ENCODE peak calls at places on chromosomes 4 and X, in seven cellular contexts. L is psoas muscle, A is mucosa of descending colon, G is Panc1, U is astrocyte, O is AG09309, X is lung. T is an unnamed sample.

GRCh38 chr4:185421366-185422124 is 4.2 kb downstream of the UFSP2 start:
- DNase-seq in L (no peak), A (no peak), G (no peak), U (peak; percentile 87), O (peak; percentile 39), X (no peak), T (peak; percentile 68)

GRCh38 chr4:1675136-1675801 is 8.8 kb downstream of the FAM53A start:
- DNase-seq in L (no peak), A (no peak), G (no peak), U (no peak), O (no peak), X (no peak), T (no peak)

GRCh38 chrX:56397636-56398035 is 165.5 kb downstream of the KLF8 start:
- DNase-seq in L (no peak), A (no peak), G (no peak), U (no peak), O (no peak), X (no peak), T (no peak)

GRCh38 chr4:94350095-94350494 is 7.5 kb upstream of the HPGDS start:
- DNase-seq in L (no peak), A (no peak), G (no peak), U (no peak), O (no peak), X (no peak), T (no peak)

GRCh38 chr4:73713650-73714049 is 26.7 kb upstream of the CXCL8 start:
- DNase-seq in L (no peak), A (no peak), G (no peak), U (no peak), O (no peak), X (no peak), T (no peak)

GRCh38 chr4:48761286-48761685 is 18.8 kb downstream of the FRYL start:
- DNase-seq in L (no peak), A (no peak), G (no peak), U (no peak), O (no peak), X (no peak), T (no peak)

GRCh38 chr4:159105063-159105414 is 2.2 kb downstream of the RAPGEF2 start:
- DNase-seq in L (no peak), A (no peak), G (no peak), U (peak; percentile 68), O (no peak), X (no peak), T (peak; percentile 54)

GRCh38 chrX:132426695-132427281 is 62.0 kb downstream of the MBNL3 start:
- DNase-seq in L (no peak), A (no peak), G (no peak), U (peak; percentile 43), O (peak; percentile 29), X (no peak), T (peak; percentile 74)

GRCh38 chrX:110964761-110965160 is 131.2 kb upstream of the PAK3 start:
- DNase-seq in L (no peak), A (no peak), G (no peak), U (no peak), O (no peak), X (no peak), T (no peak)

GRCh38 chr4:107858158-107858742 is 33.5 kb downstream of the SGMS2 start:
- DNase-seq in L (no peak), A (no peak), G (no peak), U (no peak), O (no peak), X (no peak), T (no peak)

GRCh38 chr4:182716207-182716606 is 201.0 kb downstream of the DCTD start:
- DNase-seq in L (no peak), A (no peak), G (no peak), U (no peak), O (no peak), X (no peak), T (no peak)

GRCh38 chr4:183348706-183349659 is 26.8 kb upstream of the CLDN24 start:
- DNase-seq in L (no peak), A (no peak), G (no peak), U (peak; percentile 95), O (peak; percentile 95), X (no peak), T (peak; percentile 81)

GRCh38 chr4:89489338-89489771 is 181.8 kb upstream of the GPRIN3 start:
- DNase-seq in L (peak; percentile 34), A (peak; percentile 5), G (no peak), U (no peak), O (no peak), X (no peak), T (peak; percentile 22)

GRCh38 chr4:151038452-151039157 is 23.5 kb upstream of the LRBA start:
- DNase-seq in L (no peak), A (no peak), G (no peak), U (no peak), O (no peak), X (no peak), T (no peak)

GRCh38 chrX:1581132-1581531 is 10.3 kb upstream of the AKAP17A start:
- DNase-seq in L (no peak), A (peak; percentile 83), G (peak; percentile 35), U (no peak), O (no peak), X (peak; percentile 64), T (peak; percentile 66)

GRCh38 chr4:98566491-98567008 is 91.9 kb downstream of the TSPAN5 start:
- DNase-seq in L (no peak), A (no peak), G (no peak), U (no peak), O (no peak), X (no peak), T (peak; percentile 55)

GRCh38 chr4:52866734-52867133 is 4.6 kb downstream of the RASL11B start:
- DNase-seq in L (no peak), A (no peak), G (no peak), U (no peak), O (no peak), X (no peak), T (no peak)

GRCh38 chr4:42643685-42644084 is 13.2 kb downstream of the ATP8A1 start:
- DNase-seq in L (no peak), A (no peak), G (no peak), U (no peak), O (no peak), X (no peak), T (no peak)

GRCh38 chr4:42649870-42650269 is 7.0 kb downstream of the ATP8A1 start:
- DNase-seq in L (no peak), A (no peak), G (no peak), U (no peak), O (no peak), X (no peak), T (no peak)

GRCh38 chr4:42646013-42646784 is 10.7 kb downstream of the ATP8A1 start:
- DNase-seq in L (no peak), A (no peak), G (no peak), U (no peak), O (no peak), X (no peak), T (no peak)

GRCh38 chr4:42644897-42645296 is 12.0 kb downstream of the ATP8A1 start:
- DNase-seq in L (no peak), A (no peak), G (no peak), U (no peak), O (no peak), X (no peak), T (no peak)

GRCh38 chr4:42646999-42647541 is 9.8 kb downstream of the ATP8A1 start:
- DNase-seq in L (no peak), A (no peak), G (no peak), U (no peak), O (no peak), X (no peak), T (no peak)
- TF ChIP-seq CTCF in L (no peak), A (no peak), G (no peak), U (no peak), O (no peak), X (no peak), T (no peak)

DNA sequence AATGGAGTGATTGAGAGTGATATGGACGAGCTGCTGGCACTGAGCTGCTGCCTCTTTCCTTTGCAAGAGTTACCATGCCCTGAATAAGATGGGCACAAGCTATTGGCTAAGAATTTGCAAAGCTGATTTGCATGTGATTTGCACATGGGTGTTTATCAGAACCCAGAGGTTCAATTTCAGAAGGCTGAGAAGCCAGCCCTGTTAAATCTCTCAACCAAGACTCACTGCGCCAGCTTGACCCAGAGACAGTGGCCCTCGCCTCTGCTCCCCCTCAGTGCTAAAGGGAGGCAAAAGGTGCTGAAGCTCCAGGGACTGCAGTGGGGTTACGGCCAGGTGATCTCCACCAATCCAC is 701 bp downstream of the ARHGAP4 start:
- DNase-seq in L (no peak), A (no peak), G (no peak), U (no peak), O (no peak), X (no peak), T (no peak)
- H3K4me3 ChIP-seq in L (peak overlapping the region; percentile 86), A (no peak overlapping the region), G (peak overlapping the region; percentile 79), U (no peak overlapping the region), O (no peak overlapping the region), X (peak overlapping the region; percentile 22), T (no peak overlapping the region)

GRCh38 chr4:145381163-145381562 is 100.5 kb upstream of the SMAD1 start:
- DNase-seq in L (no peak), A (no peak), G (no peak), U (no peak), O (no peak), X (no peak), T (no peak)

GRCh38 chr4:145389566-145389965 is 92.1 kb upstream of the SMAD1 start:
- DNase-seq in L (no peak), A (no peak), G (no peak), U (no peak), O (no peak), X (no peak), T (no peak)

GRCh38 chr4:145388043-145388442 is 93.6 kb upstream of the SMAD1 start:
- DNase-seq in L (no peak), A (no peak), G (no peak), U (peak; percentile 47), O (no peak), X (no peak), T (peak; percentile 2)

GRCh38 chr4:145390566-145390965 is 91.1 kb upstream of the SMAD1 start:
- DNase-seq in L (no peak), A (no peak), G (no peak), U (no peak), O (no peak), X (no peak), T (no peak)

DNA sequence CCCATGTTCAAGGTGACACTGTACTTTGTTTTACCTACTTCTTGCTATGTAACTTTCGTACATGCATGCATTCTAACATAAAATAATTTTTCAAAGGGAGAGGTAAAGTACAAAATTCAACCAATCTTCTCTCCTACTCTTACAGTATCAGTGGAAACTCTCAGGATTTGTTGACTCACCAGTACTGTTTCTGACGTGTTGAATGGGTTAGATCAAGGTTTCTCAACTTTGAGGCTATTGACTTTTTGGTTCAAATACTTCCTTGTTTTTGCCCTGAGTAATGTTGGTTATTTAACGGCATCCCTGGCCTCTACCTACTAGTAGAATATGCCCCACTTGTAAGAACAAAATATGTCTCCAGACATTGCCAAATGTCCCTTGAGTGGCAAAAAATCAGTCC is 94.6 kb upstream of the SMAD1 start:
- DNase-seq in L (no peak), A (no peak), G (no peak), U (no peak), O (no peak), X (no peak), T (no peak)
- TF ChIP-seq CTCF in L (no peak), A (no peak), G (no peak), U (no peak), O (no peak), X (no peak), T (no peak)

GRCh38 chr4:15757084-15757483 is 21.0 kb upstream of the CD38 start:
- DNase-seq in L (no peak), A (no peak), G (no peak), U (no peak), O (no peak), X (no peak), T (no peak)
- H3K4me3 ChIP-seq in L (no peak overlapping the region), A (no peak overlapping the region), G (no peak overlapping the region), U (no peak overlapping the region), O (no peak overlapping the region), X (no peak overlapping the region), T (no peak overlapping the region)

GRCh38 chrX:103628386-103629290 is at the start of gene TCEAL1:
- DNase-seq in L (peak; percentile 81), A (peak; percentile 79), G (no peak), U (peak; percentile 38), O (no peak), X (peak; percentile 38), T (peak; percentile 36)
- TF ChIP-seq CTCF in L (no peak), A (no peak), G (no peak), U (no peak), O (no peak), X (no peak), T (no peak)

T was measured in choroid plexus epithelial cell.